ENCODE peak calls at places on chromosomes 4 and X, in six cellular contexts. V is CD4-positive, alpha-beta memory T cell; H is stomach; M is right cardiac atrium; S is CD8-positive, alpha-beta memory T cell; O is uterus. B is an unnamed sample. For H3K9me3, the result is how much of the 10 kb centered on the place peaks cover.

GRCh38 chr4:99117876-99118693 is 26.0 kb downstream of the ADH4 start:
- DNase-seq in H (no peak), V (no peak), M (no peak), O (no peak), S (peak), B (no peak)

GRCh38 chrX:7068939-7069367 is 78.6 kb upstream of the STS start:
- DNase-seq in V (peak), M (no peak), S (no peak), O (no peak), H (no peak), B (no peak)

GRCh38 chr4:8238515-8239053 is 31.0 kb upstream of the HTRA3 start:
- DNase-seq in M (peak), V (no peak), O (no peak), S (no peak), H (no peak), B (no peak)

GRCh38 chrX:82384401-82384800 is 1123.7 kb upstream of the POU3F4 start:
- DNase-seq in M (no peak), S (no peak), V (no peak), O (no peak), H (no peak), B (no peak)

GRCh38 chr4:145956288-145956890 is 17.8 kb upstream of the ZNF827 start:
- DNase-seq in M (no peak), H (no peak), S (peak), O (peak), V (peak), B (no peak)

GRCh38 chr4:37324526-37324925 is 80.0 kb downstream of the NWD2 start:
- DNase-seq in S (no peak), V (no peak), H (no peak), M (no peak), O (no peak), B (no peak)

GRCh38 chr4:110515676-110516075 is 39.7 kb downstream of the ENPEP start:
- DNase-seq in S (peak), M (no peak), V (no peak), H (no peak), O (no peak), B (no peak)

GRCh38 chr4:87975466-87975865 is at the start of gene SPP1:
- DNase-seq in S (no peak), M (no peak), H (no peak), O (no peak), V (no peak), B (peak)

GRCh38 chrX:8913665-8914409 is 112.7 kb upstream of the FAM9A start:
- DNase-seq in O (peak), M (no peak), V (no peak), H (no peak), S (no peak), B (no peak)

GRCh38 chrX:23901065-23901464 is 6.7 kb downstream of the APOO start:
- DNase-seq in M (no peak), S (no peak), H (no peak), V (no peak), O (no peak), B (no peak)

GRCh38 chrX:110791206-110791605 is 4.4 kb downstream of the CHRDL1 start:
- DNase-seq in H (no peak), M (no peak), V (no peak), S (no peak), O (no peak), B (no peak)

GRCh38 chrX:118847676-118848075 is 24.1 kb downstream of the ZCCHC12 start:
- DNase-seq in V (peak), M (no peak), H (no peak), S (peak), O (no peak), B (no peak)

GRCh38 chrX:108245462-108245861 is 153.9 kb downstream of the ATG4A start:
- DNase-seq in V (no peak), S (no peak), H (no peak), O (no peak), M (no peak), B (no peak)

GRCh38 chrX:149830192-149830873 is 48.6 kb downstream of the MAGEA9 start:
- DNase-seq in S (peak), M (no peak), O (no peak), V (peak), H (no peak), B (no peak)

GRCh38 chrX:35351212-35351611 is 408.6 kb downstream of the FAM47B start:
- DNase-seq in S (no peak), O (no peak), H (no peak), M (no peak), V (no peak), B (no peak)

GRCh38 chr4:35562831-35563230 is 681.5 kb downstream of the ARAP2 start:
- DNase-seq in S (no peak), V (no peak), O (no peak), H (no peak), M (no peak), B (no peak)

GRCh38 chr4:6999172-7000086 is 43.7 kb upstream of the TADA2B start:
- DNase-seq in S (no peak), H (no peak), M (peak), V (peak), O (no peak), B (peak)

GRCh38 chr4:7103599-7104365 is 35.9 kb upstream of the GRPEL1 start:
- DNase-seq in O (peak), V (no peak), H (peak), M (peak), S (no peak), B (peak)

GRCh38 chr4:159655547-159655946 is 552.7 kb downstream of the RAPGEF2 start:
- DNase-seq in S (no peak), V (no peak), M (no peak), O (no peak), H (no peak), B (no peak)

GRCh38 chr4:991451-992296 is 1.5 kb downstream of the SLC26A1 start:
- DNase-seq in V (no peak), H (no peak), S (no peak), O (no peak), M (peak), B (no peak)

GRCh38 chr4:858831-859451 is 33.0 kb upstream of the CPLX1 start:
- DNase-seq in S (no peak), H (no peak), O (no peak), V (no peak), M (peak), B (peak)

GRCh38 chr4:76373919-76374552 is 46.9 kb downstream of the CCDC158 start:
- DNase-seq in H (no peak), V (no peak), O (no peak), S (no peak), M (no peak), B (no peak)

GRCh38 chr4:2256156-2256731 is 5.7 kb downstream of the MXD4 start:
- DNase-seq in O (peak), V (no peak), H (peak), S (no peak), M (peak), B (peak)

GRCh38 chrX:47145408-47146120 is 543 bp downstream of the RBM10 start:
- DNase-seq in S (no peak), V (no peak), H (no peak), M (no peak), O (peak), B (peak)

GRCh38 chr4:83644677-83645639 is 109.0 kb downstream of the GPAT3 start:
- DNase-seq in V (peak), S (peak), H (no peak), O (peak), M (no peak), B (no peak)

GRCh38 chr4:146255874-146256273 is 41.5 kb downstream of the REELD1 start:
- DNase-seq in V (no peak), H (no peak), O (no peak), M (no peak), S (no peak), B (no peak)

GRCh38 chr4:164383187-164384181 is 370.4 kb upstream of the SMIM31 start:
- DNase-seq in V (no peak), O (peak), H (no peak), M (peak), S (no peak), B (peak)

GRCh38 chr4:185127021-185127925 is 15.8 kb upstream of the SLC25A4 start:
- DNase-seq in O (no peak), S (peak), M (peak), H (no peak), V (no peak), B (no peak)

GRCh38 chr4:185634066-185634652 is 98.9 kb upstream of the PDLIM3 start:
- DNase-seq in S (no peak), V (no peak), O (no peak), H (no peak), M (no peak), B (no peak)

GRCh38 chr4:98659741-98660507 is 1.5 kb upstream of the TSPAN5 start:
- DNase-seq in O (no peak), H (no peak), S (no peak), V (no peak), M (no peak), B (no peak)

GRCh38 chr4:189202182-189202868 is 738.3 kb upstream of the FRG1 start:
- DNase-seq in O (no peak), M (peak), H (peak), S (peak), V (no peak), B (peak)

DNA sequence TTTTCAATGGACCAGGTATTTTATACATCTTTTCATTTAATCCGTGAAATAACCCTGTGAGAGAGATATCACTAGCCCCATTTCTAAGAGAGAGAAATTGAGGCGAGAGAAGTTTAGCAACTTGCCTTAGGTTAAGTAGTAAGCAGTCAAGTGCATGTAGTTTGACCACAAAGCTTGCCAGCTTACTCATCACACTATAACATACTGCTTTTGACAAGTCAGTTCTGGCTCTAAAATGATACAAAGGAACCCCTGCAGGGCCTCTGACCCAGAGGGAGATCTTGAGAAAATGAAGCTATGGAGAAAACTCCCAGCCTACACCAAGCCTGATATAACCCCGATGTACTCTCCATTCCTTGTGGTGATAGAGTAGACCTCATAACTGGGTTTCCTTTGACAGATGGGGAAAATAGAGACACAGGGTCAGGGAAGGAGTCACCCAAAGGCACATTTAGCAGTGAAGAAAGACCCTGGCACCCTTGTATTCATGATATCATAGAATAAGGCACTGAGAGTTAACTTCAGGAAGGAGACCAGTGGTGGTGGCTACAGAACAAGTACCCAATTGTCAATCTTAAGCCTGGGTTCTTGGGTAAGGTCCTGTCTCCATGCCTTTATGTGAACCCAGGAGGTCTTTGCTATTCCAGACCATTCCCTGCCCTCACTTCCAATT is 60.2 kb upstream of the MSN start:
- DNase-seq in H (no peak), M (no peak), O (no peak), V (no peak), S (no peak), B (no peak)
- H3K9me3 ChIP-seq in H (under half), M (under half), O (under half), V (under half), S (under half), B (under half)

GRCh38 chr4:116015062-116015461 is 901.6 kb upstream of the NDST4 start:
- DNase-seq in H (no peak), V (no peak), M (no peak), O (no peak), S (no peak), B (no peak)

GRCh38 chr4:116020141-116020722 is 906.8 kb upstream of the NDST4 start:
- DNase-seq in S (no peak), H (no peak), O (no peak), M (no peak), V (no peak), B (no peak)

GRCh38 chr4:116018831-116019230 is 905.4 kb upstream of the NDST4 start:
- DNase-seq in V (no peak), O (no peak), H (no peak), M (no peak), S (no peak), B (no peak)

GRCh38 chr4:116016201-116016600 is 902.8 kb upstream of the NDST4 start:
- DNase-seq in M (no peak), H (peak), O (no peak), S (no peak), V (no peak), B (no peak)

DNA sequence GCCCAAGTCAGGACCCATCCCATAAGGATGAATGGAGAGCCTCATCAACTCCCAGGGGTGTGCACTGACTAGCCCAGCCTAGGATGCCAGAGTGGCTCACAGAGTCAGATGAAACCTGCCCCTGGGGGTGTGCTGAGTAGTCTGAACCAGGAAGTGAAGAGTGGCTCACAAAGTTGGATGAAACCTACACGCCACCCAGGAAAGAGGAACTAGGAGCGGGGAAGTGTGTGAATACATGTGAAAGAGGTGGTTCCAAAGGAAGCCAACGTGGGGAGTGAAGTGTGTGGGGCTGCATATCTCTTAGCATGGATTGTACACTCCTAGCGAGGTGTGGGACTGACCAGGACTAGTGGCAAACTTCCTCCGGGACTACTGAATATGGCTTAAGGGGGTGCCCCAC is 902.1 kb upstream of the NDST4 start:
- DNase-seq in O (no peak), H (no peak), M (no peak), S (no peak), V (no peak), B (no peak)
- H3K9me3 ChIP-seq in O (under half), H (under half), M (under half), S (under half), V (under half), B (half or more)

DNA sequence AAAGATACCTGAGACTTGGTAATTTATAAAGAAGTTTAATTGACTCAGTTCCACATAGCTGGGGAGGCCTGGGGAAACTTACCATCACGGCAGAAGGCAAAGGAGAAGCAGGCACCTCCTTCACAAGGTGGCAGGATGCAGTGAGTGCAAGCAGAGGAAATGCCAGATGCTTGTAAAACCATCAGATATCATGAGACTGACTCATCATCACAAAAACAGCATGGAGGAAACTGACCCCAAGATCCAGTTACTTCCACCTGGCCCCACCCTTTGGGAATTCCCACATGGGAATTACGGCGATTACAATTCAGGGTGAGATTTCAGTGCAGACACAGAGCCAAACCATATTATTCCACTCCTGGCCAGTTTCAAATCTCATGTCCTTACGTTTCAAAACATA is 514.7 kb upstream of the SPANXN1 start:
- DNase-seq in S (no peak), O (no peak), V (no peak), H (no peak), M (no peak), B (no peak)
- H3K9me3 ChIP-seq in S (under half), O (under half), V (under half), H (under half), M (under half), B (under half)

GRCh38 chr4:107589269-107589668 is 130.8 kb downstream of the PAPSS1 start:
- DNase-seq in M (no peak), O (no peak), S (no peak), H (no peak), V (no peak), B (no peak)
- H3K9me3 ChIP-seq in M (under half), O (under half), S (under half), H (under half), V (under half), B (under half)

DNA sequence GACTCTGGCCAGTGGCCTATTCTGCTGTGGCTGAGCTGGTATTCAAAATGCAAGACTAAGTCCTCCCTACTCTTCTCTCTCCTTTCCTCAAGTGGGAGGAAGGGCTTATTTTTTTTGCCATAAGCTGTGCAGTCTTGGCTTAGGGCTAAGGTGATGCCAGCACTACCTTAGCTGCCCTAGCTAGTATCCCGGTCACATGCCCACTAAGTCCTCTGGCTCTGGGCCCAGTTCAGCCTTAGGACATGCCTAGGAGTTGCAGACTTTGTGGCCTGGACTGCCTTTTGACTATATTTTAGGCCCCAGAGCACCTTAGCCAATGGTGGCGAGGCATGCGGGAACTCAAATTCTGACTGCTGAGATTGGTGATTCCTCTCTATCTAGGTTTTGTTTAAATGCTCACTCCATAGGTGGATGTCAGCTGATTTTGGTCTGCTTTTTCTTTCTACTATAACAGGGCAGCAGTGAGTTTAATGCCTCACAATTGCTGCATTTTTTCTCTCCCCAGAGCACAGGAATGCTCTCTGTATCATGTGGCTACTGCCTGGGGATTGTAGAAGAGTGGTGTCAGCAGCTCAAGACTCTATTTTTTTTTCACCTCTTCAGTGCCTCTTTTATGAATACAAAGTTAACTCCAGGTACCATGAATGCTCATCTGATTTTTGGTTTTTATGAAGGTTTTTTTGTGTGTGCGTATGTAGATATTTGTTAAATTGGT is 472.9 kb upstream of the GRID2 start:
- DNase-seq in O (no peak), V (no peak), S (no peak), M (no peak), H (no peak), B (no peak)
- H3K9me3 ChIP-seq in O (under half), V (under half), S (under half), M (under half), H (under half), B (half or more)

GRCh38 chrX:48700951-48701653 is 4.6 kb downstream of the SUV39H1 start:
- DNase-seq in O (no peak), V (no peak), H (no peak), M (no peak), S (no peak), B (peak)
- H3K9me3 ChIP-seq in O (under half), V (under half), H (under half), M (under half), S (under half), B (under half)

GRCh38 chrX:153969904-153970397 is 1.7 kb downstream of the HCFC1 start:
- DNase-seq in V (no peak), M (peak), S (no peak), O (no peak), H (no peak), B (peak)
- H3K9me3 ChIP-seq in V (under half), M (under half), S (under half), O (under half), H (under half), B (under half)

DNA sequence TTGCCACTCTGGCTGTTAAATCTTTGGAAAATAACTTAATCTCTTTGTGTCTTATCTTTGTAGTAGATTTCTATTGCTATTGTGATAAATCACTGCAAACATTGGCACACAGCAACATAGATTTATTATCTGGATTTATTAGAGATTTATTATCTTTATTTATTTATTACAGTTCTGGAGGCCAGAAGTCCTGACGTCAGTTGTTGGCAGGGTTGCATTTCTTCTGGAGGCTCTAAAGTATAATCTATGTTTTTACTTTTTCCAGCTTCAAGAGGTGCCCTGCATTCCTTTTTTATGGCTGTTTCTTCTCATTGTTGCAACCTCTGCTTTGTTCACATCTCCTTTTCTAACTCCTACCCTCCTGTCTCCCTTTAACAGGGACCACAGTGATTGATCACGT is 542.8 kb downstream of the GRXCR1 start:
- DNase-seq in S (no peak), O (no peak), M (no peak), H (peak), V (no peak), B (no peak)
- H3K9me3 ChIP-seq in S (under half), O (under half), M (under half), H (under half), V (under half), B (under half)

DNA sequence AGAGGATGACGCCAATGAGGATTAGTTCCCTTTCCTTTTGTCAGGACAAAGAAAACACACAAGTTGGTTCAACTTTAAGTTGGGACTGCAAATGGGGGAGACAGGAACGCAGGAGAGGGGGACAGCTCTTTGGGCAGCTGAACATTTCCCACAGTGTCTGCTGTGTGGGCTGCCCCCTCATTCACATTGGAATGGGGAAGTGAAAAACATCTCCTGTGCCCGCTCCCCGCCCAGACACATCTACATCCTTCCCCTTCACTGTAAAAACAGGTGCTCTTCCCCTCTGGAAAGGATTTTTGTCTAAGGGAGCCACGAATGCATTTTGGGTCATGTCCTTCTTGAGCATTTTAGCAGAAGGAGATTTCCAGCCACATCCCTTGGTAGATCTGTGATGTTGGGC is 44.5 kb upstream of the TBC1D9 start:
- DNase-seq in O (no peak), M (no peak), S (no peak), H (no peak), V (no peak), B (no peak)
- H3K9me3 ChIP-seq in O (under half), M (under half), S (under half), H (under half), V (under half), B (under half)

DNA sequence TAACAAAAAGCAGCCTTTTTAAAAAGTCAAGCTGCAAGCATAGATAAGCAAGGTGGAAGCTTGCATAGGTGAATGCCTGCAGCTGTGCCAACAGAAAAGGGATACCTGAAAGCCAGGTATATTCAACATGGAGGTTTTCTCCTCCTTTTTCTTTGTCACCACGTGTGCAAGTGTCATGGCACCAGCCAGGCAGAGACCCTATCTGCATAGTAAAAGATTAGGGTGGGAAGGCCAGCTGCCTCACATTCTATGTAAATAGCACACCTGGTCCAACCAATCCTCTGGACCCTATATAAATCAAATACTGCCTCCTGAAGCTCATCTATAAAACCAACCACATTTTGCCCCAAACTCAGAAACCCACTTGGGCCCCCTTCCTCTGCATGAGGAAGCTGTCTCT is 28.0 kb upstream of the PLK4 start:
- DNase-seq in M (no peak), O (no peak), H (no peak), V (no peak), S (no peak), B (no peak)
- H3K9me3 ChIP-seq in M (under half), O (under half), H (under half), V (under half), S (under half), B (half or more)

B was measured in spleen.